ENCODE peak calls at places on chromosome 15, in seven cellular contexts. Y is lower lobe of right lung; K is naive thymus-derived CD4-positive, alpha-beta T cell; L is A549; W is OCI-LY7; E is pancreas; A is breast epithelium. B is an unnamed sample. For H3K4me1, the result is how much of the 10 kb centered on the place peaks cover.

GRCh38 chr15:57566840-57567239 is 24.9 kb upstream of the MYZAP start:
- DNase-seq in Y (no peak), K (no peak), L (no peak), W (no peak), E (no peak), A (no peak), B (peak)

GRCh38 chr15:67931861-67932260 is 92.0 kb upstream of the RNU6-1 start:
- DNase-seq in Y (no peak), K (no peak), L (no peak), W (no peak), E (no peak), A (no peak), B (no peak)

GRCh38 chr15:59923508-59923907 is 80.6 kb upstream of the FOXB1 start:
- DNase-seq in Y (no peak), K (no peak), L (no peak), W (no peak), E (no peak), A (no peak), B (no peak)

GRCh38 chr15:63605816-63606215 is 8.6 kb downstream of the FBXL22 start:
- DNase-seq in Y (no peak), K (peak), L (no peak), W (no peak), E (no peak), A (no peak), B (no peak)

GRCh38 chr15:70765504-70766281 is 2.3 kb upstream of the UACA start:
- DNase-seq in Y (no peak), K (no peak), L (no peak), W (no peak), E (no peak), A (no peak), B (no peak)

GRCh38 chr15:80844011-80844732 is 65.0 kb downstream of the CEMIP start:
- DNase-seq in Y (no peak), K (no peak), L (peak), W (no peak), E (no peak), A (peak), B (no peak)

GRCh38 chr15:39788800-39789565 is 6.3 kb upstream of the FSIP1 start:
- DNase-seq in Y (no peak), K (no peak), L (no peak), W (no peak), E (no peak), A (no peak), B (no peak)

GRCh38 chr15:69834756-69835155 is 263.0 kb downstream of the TLE3 start:
- DNase-seq in Y (no peak), K (no peak), L (no peak), W (no peak), E (no peak), A (no peak), B (no peak)

GRCh38 chr15:57782731-57783130 is 76.2 kb downstream of the POLR2M start:
- DNase-seq in Y (no peak), K (no peak), L (no peak), W (no peak), E (no peak), A (no peak), B (no peak)

GRCh38 chr15:52422001-52422400 is 106.7 kb downstream of the MYO5A start:
- DNase-seq in Y (no peak), K (no peak), L (no peak), W (no peak), E (no peak), A (no peak), B (no peak)

GRCh38 chr15:67746450-67746849 is 78.9 kb upstream of the SKOR1 start:
- DNase-seq in Y (no peak), K (peak), L (no peak), W (no peak), E (no peak), A (no peak), B (peak)

GRCh38 chr15:48965972-48966371 is 2.3 kb upstream of the SHC4 start:
- DNase-seq in Y (no peak), K (no peak), L (peak), W (peak), E (no peak), A (no peak), B (no peak)

GRCh38 chr15:63332367-63333078 is 49.1 kb downstream of the CA12 start:
- DNase-seq in Y (no peak), K (no peak), L (peak), W (no peak), E (no peak), A (no peak), B (no peak)

GRCh38 chr15:57457726-57458125 is 81.4 kb downstream of the CGNL1 start:
- DNase-seq in Y (no peak), K (no peak), L (no peak), W (no peak), E (no peak), A (no peak), B (no peak)

GRCh38 chr15:100259266-100259665 is 82.5 kb downstream of the ADAMTS17 start:
- DNase-seq in Y (no peak), K (no peak), L (no peak), W (no peak), E (no peak), A (no peak), B (no peak)

GRCh38 chr15:58247803-58248503 is 109.8 kb downstream of the AQP9 start:
- DNase-seq in Y (peak), K (no peak), L (no peak), W (no peak), E (peak), A (peak), B (peak)

GRCh38 chr15:62606376-62607164 is 436.0 kb upstream of the TPM1 start:
- DNase-seq in Y (no peak), K (no peak), L (peak), W (no peak), E (peak), A (peak), B (no peak)

GRCh38 chr15:54365001-54365400 is 386.8 kb downstream of the UNC13C start:
- DNase-seq in Y (no peak), K (no peak), L (no peak), W (no peak), E (no peak), A (no peak), B (no peak)

GRCh38 chr15:34812369-34812768 is 17.0 kb upstream of the ACTC1 start:
- DNase-seq in Y (no peak), K (no peak), L (no peak), W (no peak), E (no peak), A (no peak), B (no peak)

GRCh38 chr15:38207591-38207990 is 45.0 kb upstream of the SPRED1 start:
- DNase-seq in Y (no peak), K (no peak), L (no peak), W (no peak), E (no peak), A (no peak), B (no peak)

GRCh38 chr15:32957219-32957618 is 237.3 kb downstream of the FMN1 start:
- DNase-seq in Y (no peak), K (no peak), L (no peak), W (no peak), E (no peak), A (no peak), B (no peak)

GRCh38 chr15:62066663-62067447 is at the start of gene C2CD4A:
- DNase-seq in Y (peak), K (peak), L (peak), W (peak), E (peak), A (peak), B (peak)

GRCh38 chr15:70853270-70853854 is 595 bp downstream of the LARP6 start:
- DNase-seq in Y (no peak), K (no peak), L (peak), W (no peak), E (no peak), A (peak), B (no peak)

GRCh38 chr15:26352406-26352805 is 420.5 kb downstream of the GABRB3 start:
- DNase-seq in Y (no peak), K (no peak), L (no peak), W (no peak), E (no peak), A (no peak), B (no peak)

GRCh38 chr15:30859091-30859874 is 44.4 kb upstream of the FAN1 start:
- DNase-seq in Y (no peak), K (no peak), L (peak), W (peak), E (no peak), A (no peak), B (no peak)

GRCh38 chr15:76190767-76191538 is 120.3 kb downstream of the ETFA start:
- DNase-seq in Y (peak), K (peak), L (peak), W (peak), E (peak), A (peak), B (peak)

GRCh38 chr15:60297047-60297446 is 100.7 kb downstream of the ANXA2 start:
- DNase-seq in Y (no peak), K (no peak), L (no peak), W (no peak), E (no peak), A (no peak), B (no peak)

GRCh38 chr15:51375966-51376640 is 34.6 kb downstream of the GLDN start:
- DNase-seq in Y (no peak), K (no peak), L (no peak), W (no peak), E (no peak), A (no peak), B (no peak)

GRCh38 chr15:101004986-101005747 is 86.0 kb downstream of the LRRK1 start:
- DNase-seq in Y (no peak), K (no peak), L (no peak), W (no peak), E (no peak), A (no peak), B (no peak)

GRCh38 chr15:25410649-25411048 is 28.2 kb downstream of the UBE3A start:
- DNase-seq in Y (no peak), K (no peak), L (no peak), W (no peak), E (no peak), A (no peak), B (no peak)

GRCh38 chr15:40695469-40695910 is 516 bp downstream of the RAD51 start:
- DNase-seq in Y (no peak), K (peak), L (peak), W (peak), E (no peak), A (no peak), B (peak)

GRCh38 chr15:62505761-62506160 is 340.7 kb upstream of the C2CD4B start:
- DNase-seq in Y (no peak), K (no peak), L (no peak), W (no peak), E (no peak), A (no peak), B (no peak)

GRCh38 chr15:63296195-63296594 is 18.8 kb downstream of the APH1B start:
- DNase-seq in Y (no peak), K (no peak), L (no peak), W (no peak), E (peak), A (no peak), B (no peak)

GRCh38 chr15:51869074-51869425 is 39.6 kb downstream of the TMOD3 start:
- DNase-seq in Y (no peak), K (no peak), L (peak), W (no peak), E (no peak), A (no peak), B (peak)

GRCh38 chr15:40219801-40220200 is 19.1 kb upstream of the PAK6 start:
- DNase-seq in Y (no peak), K (no peak), L (no peak), W (no peak), E (no peak), A (no peak), B (no peak)

GRCh38 chr15:78205856-78206255 is 28.5 kb downstream of the ACSBG1 start:
- DNase-seq in Y (peak), K (no peak), L (no peak), W (no peak), E (no peak), A (peak), B (peak)

GRCh38 chr15:62059108-62059817 is 984 bp downstream of the VPS13C start:
- DNase-seq in Y (no peak), K (no peak), L (peak), W (peak), E (no peak), A (no peak), B (no peak)

GRCh38 chr15:33547876-33548275 is 237.1 kb downstream of the RYR3 start:
- DNase-seq in Y (peak), K (no peak), L (no peak), W (peak), E (no peak), A (no peak), B (no peak)

GRCh38 chr15:97995192-97995591 is 34.7 kb downstream of the ARRDC4 start:
- DNase-seq in Y (no peak), K (no peak), L (no peak), W (no peak), E (no peak), A (peak), B (peak)
- H3K4me3 ChIP-seq in Y (no peak), K (no peak), L (no peak), W (no peak), E (no peak), A (no peak), B (no peak)

DNA sequence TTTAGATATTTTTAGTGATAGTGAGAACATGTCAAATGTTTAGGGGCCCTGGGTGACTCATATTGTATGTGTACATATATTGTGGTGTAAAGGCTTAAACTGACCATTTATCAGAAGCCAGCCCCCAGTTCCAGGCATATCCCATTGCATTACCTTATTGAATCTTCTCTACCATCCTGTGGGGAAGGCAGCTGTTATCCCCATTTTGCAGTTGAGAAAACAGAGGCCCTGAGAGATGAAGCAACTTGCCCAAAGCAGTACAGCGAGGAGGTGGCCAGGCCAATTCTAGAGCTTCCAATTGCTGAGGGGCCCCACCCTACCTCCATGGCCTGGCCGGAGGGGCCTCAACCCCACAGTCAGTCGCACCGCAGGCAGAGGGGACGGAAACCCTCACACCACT is 47.9 kb downstream of the ZNF710 start:
- DNase-seq in Y (no peak), K (no peak), L (no peak), W (no peak), E (no peak), A (no peak), B (no peak)
- H3K4me1 ChIP-seq in Y (under half), K (under half), L (under half), W (under half), E (under half), A (under half), B (under half)

GRCh38 chr15:45341775-45342174 is 36.6 kb downstream of the GATM start:
- DNase-seq in Y (no peak), K (no peak), L (no peak), W (no peak), E (no peak), A (no peak), B (no peak)
- H3K4me3 ChIP-seq in Y (no peak), K (no peak), L (no peak), W (no peak), E (no peak), A (no peak), B (no peak)

DNA sequence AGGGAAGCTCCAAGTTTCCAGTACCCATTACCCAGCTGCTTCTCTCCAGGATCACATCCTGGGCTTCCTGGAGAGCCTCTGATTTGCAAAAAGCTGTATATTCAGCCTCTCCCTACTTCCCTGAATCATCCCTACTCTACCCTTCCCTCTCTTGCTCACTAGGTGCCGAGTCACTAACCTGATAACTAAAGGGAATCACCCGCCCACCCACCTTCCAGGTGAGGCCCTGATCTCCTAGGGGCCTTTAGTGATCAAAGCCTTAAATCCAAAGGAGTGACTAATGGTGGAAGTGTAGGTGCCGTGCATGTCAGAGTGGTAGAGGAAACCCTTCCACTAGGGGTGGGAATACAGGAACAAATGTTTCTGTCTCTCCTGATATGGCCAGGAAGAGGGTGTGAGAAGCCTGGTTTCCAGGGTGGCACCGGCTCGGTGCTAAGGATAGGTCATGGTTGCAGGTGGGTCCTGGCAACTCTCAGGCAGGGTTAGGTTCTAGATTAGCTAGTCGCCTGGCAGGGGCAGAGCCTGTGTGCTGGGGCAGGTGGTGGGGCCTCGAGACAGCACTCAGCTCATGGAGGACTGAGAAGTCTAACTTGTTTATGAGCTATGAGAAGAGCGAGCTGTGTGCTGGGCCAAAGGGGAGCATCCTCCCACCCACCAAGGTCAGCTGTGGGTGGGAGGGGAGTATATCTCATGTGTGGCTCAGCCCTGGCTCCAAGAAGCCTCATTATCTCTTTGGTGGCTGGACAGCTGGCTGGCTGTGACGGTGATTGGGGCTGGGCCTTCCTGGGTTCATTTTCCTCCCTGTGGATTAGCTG is 10.1 kb downstream of the SEMA7A start:
- DNase-seq in Y (no peak), K (no peak), L (no peak), W (no peak), E (no peak), A (no peak), B (no peak)
- H3K4me1 ChIP-seq in Y (under half), K (under half), L (under half), W (under half), E (under half), A (under half), B (under half)

GRCh38 chr15:45185903-45186770 is 1.6 kb downstream of the SHF start:
- DNase-seq in Y (no peak), K (no peak), L (no peak), W (no peak), E (no peak), A (no peak), B (peak)
- H3K4me3 ChIP-seq in Y (peak), K (no peak), L (no peak), W (no peak), E (no peak), A (peak), B (peak)

DNA sequence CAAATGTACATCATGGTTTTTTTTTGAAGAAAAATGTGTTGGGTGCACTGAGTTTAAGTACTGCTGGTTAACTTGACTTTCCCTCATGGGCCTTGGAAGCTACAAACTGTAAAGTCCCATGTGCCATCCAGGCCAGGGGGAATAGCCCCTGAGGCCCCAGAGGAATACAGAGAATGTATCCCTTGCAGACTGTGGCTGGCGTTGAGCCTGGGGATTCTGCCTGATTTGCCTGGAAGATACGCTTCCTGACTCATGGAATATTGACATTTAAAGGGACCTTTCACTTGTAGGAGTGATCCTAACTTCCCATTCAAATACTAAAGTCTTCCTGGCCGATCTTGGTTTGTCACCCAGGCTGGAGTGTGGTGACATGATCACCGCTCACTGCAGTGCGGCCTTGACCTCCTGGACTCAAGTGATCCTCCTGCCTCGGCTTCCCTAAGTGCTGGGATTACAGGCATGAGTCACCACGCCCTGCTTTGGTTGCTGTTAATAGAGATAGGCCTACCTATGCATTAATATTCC is 42.0 kb downstream of the ADAMTSL3 start:
- DNase-seq in Y (no peak), K (no peak), L (no peak), W (no peak), E (no peak), A (no peak), B (no peak)
- H3K4me1 ChIP-seq in Y (under half), K (under half), L (under half), W (under half), E (under half), A (under half), B (under half)

DNA sequence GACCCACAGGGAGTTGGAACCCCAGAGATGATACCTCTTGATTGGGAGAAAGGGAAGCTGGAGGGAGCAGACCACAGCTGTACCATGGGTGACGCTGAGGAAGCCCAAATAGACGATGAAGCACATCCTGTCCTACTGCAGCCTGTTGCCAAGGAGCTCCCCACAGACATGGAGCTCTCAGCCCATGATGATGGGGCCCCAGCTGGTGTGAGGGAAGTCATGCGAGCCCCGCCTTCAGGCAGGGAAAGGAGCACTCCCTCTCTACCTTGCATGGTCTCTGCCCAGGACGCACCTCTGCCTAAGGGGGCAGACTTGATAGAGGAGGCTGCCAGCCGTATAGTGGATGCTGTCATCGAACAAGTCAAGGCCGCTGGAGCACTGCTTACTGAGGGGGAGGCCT is 201.1 kb downstream of the AKAP13 start:
- DNase-seq in Y (peak), K (peak), L (no peak), W (peak), E (peak), A (peak), B (peak)
- H3K4me3 ChIP-seq in Y (peak), K (peak), L (peak), W (no peak), E (peak), A (peak), B (peak)

B was measured in colonic mucosa.